ENCODE peak calls at places on chromosomes 11 and 22, in nine cellular contexts. C is colonic mucosa; W is astrocyte; Y is coronary artery; I is AG04450; G is CD4-positive, alpha-beta T cell; Z is fibroblast of lung; H is IMR-90; R is HL-60. T is an unnamed sample.

GRCh38 chr11:70924108-70924507 is 328.3 kb downstream of the SHANK2 start:
- DNase-seq in C (no peak), W (no peak), Y (no peak), I (no peak), G (no peak), Z (no peak), H (no peak), R (no peak), T (no peak)

GRCh38 chr11:118415739-118416068 is 14.3 kb downstream of the ATP5MG start:
- DNase-seq in C (peak; percentile 53), W (peak; percentile 94), Y (no peak), I (peak; percentile 95), G (no peak), Z (peak; percentile 94), H (peak; percentile 98), R (peak; percentile 65), T (no peak)

GRCh38 chr11:126115820-126116319 is 53.2 kb upstream of the CDON start:
- DNase-seq in C (peak; percentile 72), W (peak; percentile 83), Y (peak; percentile 85), I (peak; percentile 77), G (no peak), Z (peak; percentile 97), H (peak; percentile 95), R (no peak), T (no peak)

GRCh38 chr11:92886243-92886905 is 83.1 kb upstream of the MTNR1B start:
- DNase-seq in C (peak; percentile 58), W (peak; percentile 18), Y (no peak), I (peak; percentile 11), G (no peak), Z (peak; percentile 75), H (peak; percentile 61), R (peak; percentile 31), T (no peak)

GRCh38 chr11:41431784-41432183 is 27.7 kb downstream of the LRRC4C start:
- DNase-seq in C (no peak), W (no peak), Y (no peak), I (no peak), G (no peak), Z (no peak), H (no peak), R (no peak), T (no peak)

GRCh38 chr11:100769165-100769564 is 82.1 kb downstream of the ARHGAP42 start:
- DNase-seq in C (no peak), W (no peak), Y (no peak), I (no peak), G (no peak), Z (no peak), H (no peak), R (no peak), T (no peak)

GRCh38 chr11:12724301-12725046 is 50.3 kb downstream of the TEAD1 start:
- DNase-seq in C (peak; percentile 94), W (peak; percentile 90), Y (no peak), I (peak; percentile 83), G (no peak), Z (peak; percentile 96), H (peak; percentile 95), R (no peak), T (no peak)

GRCh38 chr11:31397239-31397834 is 27.7 kb downstream of the DNAJC24 start:
- DNase-seq in C (no peak), W (no peak), Y (no peak), I (no peak), G (no peak), Z (peak; percentile 38), H (peak; percentile 22), R (no peak), T (no peak)

GRCh38 chr11:95698939-95699562 is 90.5 kb downstream of the FAM76B start:
- DNase-seq in C (no peak), W (no peak), Y (no peak), I (no peak), G (no peak), Z (no peak), H (peak; percentile 39), R (peak; percentile 59), T (peak; percentile 50)

GRCh38 chr11:78254263-78254662 is 65.5 kb downstream of the USP35 start:
- DNase-seq in C (no peak), W (no peak), Y (no peak), I (no peak), G (no peak), Z (no peak), H (no peak), R (no peak), T (no peak)

GRCh38 chr22:31646186-31647019 is 15.6 kb downstream of the PISD start:
- DNase-seq in C (no peak), W (peak; percentile 99), Y (no peak), I (peak; percentile 96), G (no peak), Z (peak; percentile 95), H (peak; percentile 100), R (no peak), T (no peak)

GRCh38 chr22:42282943-42283287 is 12.5 kb upstream of the TCF20 start:
- DNase-seq in C (no peak), W (no peak), Y (no peak), I (no peak), G (no peak), Z (no peak), H (no peak), R (no peak), T (peak; percentile 44)

GRCh38 chr11:130448416-130449068 is at the start of gene ADAMTS15:
- DNase-seq in C (peak; percentile 87), W (peak; percentile 87), Y (peak; percentile 93), I (no peak), G (no peak), Z (peak; percentile 92), H (peak; percentile 84), R (peak; percentile 15), T (no peak)

GRCh38 chr22:30181459-30182353 is 64.9 kb downstream of the LIF start:
- DNase-seq in C (no peak), W (no peak), Y (no peak), I (no peak), G (no peak), Z (no peak), H (no peak), R (no peak), T (no peak)

DNA sequence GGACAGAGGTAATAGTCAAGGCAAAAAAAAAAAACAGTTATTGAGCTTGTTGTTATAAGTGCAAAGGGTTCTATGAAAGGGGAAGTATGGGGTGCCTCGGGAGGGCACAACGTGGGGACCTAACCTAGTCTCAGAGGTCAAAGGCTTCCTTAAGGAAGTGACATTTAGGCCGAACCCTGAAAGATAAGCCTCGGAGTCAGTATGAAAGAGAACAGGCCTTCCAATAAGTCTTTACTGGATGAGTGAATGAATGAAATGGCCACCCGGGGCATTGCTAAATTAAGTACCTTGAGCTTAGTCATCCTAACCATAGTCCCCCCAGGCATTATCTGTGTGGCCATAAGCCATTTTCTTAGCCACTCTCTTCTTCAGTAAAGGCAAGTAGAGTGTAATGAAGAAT is 19.7 kb downstream of the FLI1 start:
- DNase-seq in C (no peak), W (peak; percentile 35), Y (no peak), I (no peak), G (no peak), Z (no peak), H (no peak), R (peak; percentile 64), T (no peak)
- H3K27ac ChIP-seq in C (no peak overlapping the region), W (no peak overlapping the region), Y (no peak overlapping the region), I (no peak overlapping the region), G (peak overlapping the region; percentile 44), Z (no peak overlapping the region), H (no peak overlapping the region), R (peak overlapping the region; percentile 21), T (no peak overlapping the region)

GRCh38 chr11:63670077-63670737 is 969 bp downstream of the ATL3 start:
- DNase-seq in C (no peak), W (peak; percentile 36), Y (no peak), I (no peak), G (no peak), Z (peak; percentile 71), H (peak; percentile 45), R (peak; percentile 63), T (no peak)

GRCh38 chr11:63672156-63672463 is 934 bp upstream of the ATL3 start:
- DNase-seq in C (no peak), W (no peak), Y (no peak), I (no peak), G (no peak), Z (no peak), H (no peak), R (no peak), T (no peak)

GRCh38 chr11:63672934-63673539 is 1.9 kb upstream of the ATL3 start:
- DNase-seq in C (no peak), W (no peak), Y (no peak), I (no peak), G (no peak), Z (no peak), H (no peak), R (no peak), T (no peak)

GRCh38 chr11:63671322-63672155 is at the start of gene ATL3:
- DNase-seq in C (peak; percentile 98), W (peak; percentile 90), Y (peak; percentile 97), I (peak; percentile 88), G (peak; percentile 93), Z (peak; percentile 95), H (peak; percentile 93), R (peak; percentile 97), T (peak; percentile 97)

GRCh38 chr11:63670738-63671321 is 346 bp downstream of the ATL3 start:
- DNase-seq in C (peak; percentile 78), W (no peak), Y (no peak), I (no peak), G (no peak), Z (no peak), H (no peak), R (peak; percentile 49), T (peak; percentile 73)
- TF ChIP-seq CTCF in C (peak; percentile 30), W (no peak), Y (no peak), I (peak; percentile 43), G (no peak), Z (peak; percentile 30), H (peak; percentile 43), R (peak; percentile 16), T (peak; percentile 51)

GRCh38 chr22:41261541-41262249 is 21.0 kb upstream of the CHADL start:
- DNase-seq in C (no peak), W (no peak), Y (no peak), I (no peak), G (no peak), Z (no peak), H (no peak), R (no peak), T (no peak)

GRCh38 chr22:41263704-41264103 is 22.3 kb downstream of the RANGAP1 start:
- DNase-seq in C (no peak), W (no peak), Y (no peak), I (no peak), G (no peak), Z (no peak), H (peak; percentile 28), R (no peak), T (no peak)

GRCh38 chr22:41257696-41258095 is 17.0 kb upstream of the CHADL start:
- DNase-seq in C (no peak), W (no peak), Y (no peak), I (no peak), G (no peak), Z (no peak), H (no peak), R (no peak), T (no peak)

GRCh38 chr22:41262250-41262765 is 21.6 kb upstream of the CHADL start:
- DNase-seq in C (no peak), W (no peak), Y (no peak), I (no peak), G (no peak), Z (no peak), H (no peak), R (no peak), T (no peak)

GRCh38 chr22:41260871-41261270 is 20.1 kb upstream of the CHADL start:
- DNase-seq in C (no peak), W (no peak), Y (no peak), I (no peak), G (no peak), Z (no peak), H (no peak), R (no peak), T (no peak)
- H3K27ac ChIP-seq in C (no peak overlapping the region), W (no peak overlapping the region), Y (no peak overlapping the region), I (no peak overlapping the region), G (no peak overlapping the region), Z (no peak overlapping the region), H (no peak overlapping the region), R (no peak overlapping the region), T (peak overlapping the region; percentile 95)

GRCh38 chr11:57131080-57131790 is 50.5 kb upstream of the LRRC55 start:
- DNase-seq in C (peak; percentile 32), W (no peak), Y (no peak), I (no peak), G (no peak), Z (peak; percentile 10), H (peak; percentile 13), R (no peak), T (no peak)
- TF ChIP-seq CTCF in C (peak; percentile 42), W (peak; percentile 65), Y (no peak), I (peak; percentile 77), G (no peak), Z (peak; percentile 52), H (peak; percentile 65), R (peak; percentile 45), T (peak; percentile 37)

T was measured in dorsolateral prefrontal cortex.